ENCODE peak calls at places on chromosomes 12 and 14, in seven cellular contexts. R, V, Y, U, E, L and N are unnamed samples.

GRCh38 chr12:130981947-130982346 is 28.2 kb downstream of the ADGRD1 start:
- DNase-seq in R (no peak), V (no peak), Y (no peak), U (no peak), E (no peak), L (no peak), N (no peak)

GRCh38 chr14:33564774-33565630 is 385.9 kb downstream of the EGLN3 start:
- DNase-seq in R (peak), V (no peak), Y (no peak), U (peak), E (no peak), L (peak), N (peak)

GRCh38 chr12:26010293-26010821 is 51.9 kb downstream of the RASSF8 start:
- DNase-seq in R (no peak), V (no peak), Y (no peak), U (no peak), E (no peak), L (peak), N (no peak)

GRCh38 chr14:60862283-60862682 is 118.6 kb downstream of the TRMT5 start:
- DNase-seq in R (peak), V (no peak), Y (peak), U (no peak), E (no peak), L (peak), N (no peak)

GRCh38 chr12:50211392-50212070 is 44.4 kb upstream of the CERS5 start:
- DNase-seq in R (no peak), V (no peak), Y (no peak), U (no peak), E (no peak), L (peak), N (no peak)

GRCh38 chr12:51386361-51386760 is 4.8 kb downstream of the GALNT6 start:
- DNase-seq in R (no peak), V (no peak), Y (no peak), U (no peak), E (no peak), L (no peak), N (no peak)

GRCh38 chr14:104893435-104894207 is 28.6 kb downstream of the CEP170B start:
- DNase-seq in R (no peak), V (no peak), Y (no peak), U (no peak), E (peak), L (no peak), N (no peak)

GRCh38 chr12:119710941-119711551 is 43.1 kb downstream of the PRKAB1 start:
- DNase-seq in R (no peak), V (no peak), Y (no peak), U (no peak), E (peak), L (no peak), N (no peak)

GRCh38 chr12:54592316-54592715 is 3.9 kb upstream of the PPP1R1A start:
- DNase-seq in R (no peak), V (no peak), Y (no peak), U (peak), E (no peak), L (peak), N (no peak)

GRCh38 chr14:87992349-87992719 is 648 bp downstream of the GALC start:
- DNase-seq in R (no peak), V (no peak), Y (no peak), U (no peak), E (no peak), L (peak), N (peak)

GRCh38 chr12:51941011-51941561 is 10.4 kb upstream of the ACVR1B start:
- DNase-seq in R (peak), V (no peak), Y (no peak), U (peak), E (no peak), L (peak), N (no peak)

GRCh38 chr12:16685107-16685506 is 79.1 kb upstream of the LMO3 start:
- DNase-seq in R (no peak), V (no peak), Y (no peak), U (no peak), E (no peak), L (peak), N (no peak)

GRCh38 chr14:24271834-24272263 is 452 bp upstream of the RABGGTA start:
- DNase-seq in R (no peak), V (no peak), Y (no peak), U (no peak), E (no peak), L (no peak), N (no peak)

GRCh38 chr12:41333988-41334387 is 145.9 kb downstream of the PDZRN4 start:
- DNase-seq in R (no peak), V (no peak), Y (no peak), U (no peak), E (no peak), L (no peak), N (no peak)

GRCh38 chr12:121753844-121754264 is 39.6 kb downstream of the RHOF start:
- DNase-seq in R (no peak), V (no peak), Y (peak), U (no peak), E (peak), L (no peak), N (no peak)

GRCh38 chr12:76031081-76031413 is 529 bp downstream of the PHLDA1 start:
- DNase-seq in R (no peak), V (no peak), Y (no peak), U (no peak), E (no peak), L (no peak), N (no peak)

GRCh38 chr14:64439141-64439540 is 26.2 kb upstream of the AKAP5 start:
- DNase-seq in R (no peak), V (no peak), Y (no peak), U (no peak), E (no peak), L (no peak), N (no peak)

GRCh38 chr12:9064201-9064814 is 51.4 kb downstream of the A2M start:
- DNase-seq in R (no peak), V (no peak), Y (peak), U (no peak), E (peak), L (peak), N (peak)

GRCh38 chr12:120356567-120357030 is 12.4 kb downstream of the MSI1 start:
- DNase-seq in R (peak), V (peak), Y (peak), U (peak), E (peak), L (peak), N (peak)

GRCh38 chr14:74548881-74549280 is 55.3 kb downstream of the ISCA2 start:
- DNase-seq in R (no peak), V (no peak), Y (peak), U (no peak), E (no peak), L (peak), N (no peak)

GRCh38 chr14:32134448-32135070 is 57.5 kb downstream of the ARHGAP5 start:
- DNase-seq in R (no peak), V (no peak), Y (no peak), U (peak), E (no peak), L (peak), N (no peak)

GRCh38 chr12:2753536-2753935 is 41.2 kb upstream of the FKBP4 start:
- DNase-seq in R (no peak), V (no peak), Y (no peak), U (no peak), E (no peak), L (no peak), N (no peak)

GRCh38 chr12:113766880-113767878 is 198.9 kb downstream of the RBM19 start:
- DNase-seq in R (peak), V (peak), Y (no peak), U (peak), E (no peak), L (peak), N (no peak)

GRCh38 chr14:92486881-92487280 is 26.7 kb upstream of the RIN3 start:
- DNase-seq in R (no peak), V (no peak), Y (no peak), U (peak), E (no peak), L (peak), N (no peak)

GRCh38 chr14:67313153-67313552 is 46.5 kb downstream of the ATP6V1D start:
- DNase-seq in R (no peak), V (no peak), Y (no peak), U (no peak), E (no peak), L (no peak), N (no peak)

GRCh38 chr12:23950775-23951391 is 1.4 kb upstream of the SOX5 start:
- DNase-seq in R (no peak), V (no peak), Y (no peak), U (no peak), E (no peak), L (peak), N (no peak)

GRCh38 chr14:45610303-45610702 is 357.3 kb upstream of the MIS18BP1 start:
- DNase-seq in R (no peak), V (no peak), Y (no peak), U (no peak), E (no peak), L (peak), N (no peak)

GRCh38 chr12:24617471-24617870 is 331.4 kb downstream of the BCAT1 start:
- DNase-seq in R (peak), V (no peak), Y (no peak), U (peak), E (no peak), L (peak), N (no peak)

GRCh38 chr14:105384605-105385321 is 13.6 kb upstream of the TEX22 start:
- DNase-seq in R (no peak), V (no peak), Y (no peak), U (no peak), E (no peak), L (no peak), N (no peak)

GRCh38 chr12:62446741-62447452 is 19.7 kb upstream of the MON2 start:
- DNase-seq in R (no peak), V (no peak), Y (no peak), U (no peak), E (no peak), L (no peak), N (no peak)

GRCh38 chr12:13203028-13203922 is 6.7 kb downstream of the EMP1 start:
- DNase-seq in R (no peak), V (no peak), Y (peak), U (no peak), E (peak), L (peak), N (peak)

GRCh38 chr12:72270246-72270645 is 1.9 kb upstream of the TRHDE start:
- DNase-seq in R (no peak), V (no peak), Y (no peak), U (no peak), E (no peak), L (no peak), N (no peak)

GRCh38 chr12:128076188-128076587 is 190.8 kb upstream of the TMEM132C start:
- DNase-seq in R (peak), V (no peak), Y (no peak), U (peak), E (no peak), L (peak), N (no peak)

DNA sequence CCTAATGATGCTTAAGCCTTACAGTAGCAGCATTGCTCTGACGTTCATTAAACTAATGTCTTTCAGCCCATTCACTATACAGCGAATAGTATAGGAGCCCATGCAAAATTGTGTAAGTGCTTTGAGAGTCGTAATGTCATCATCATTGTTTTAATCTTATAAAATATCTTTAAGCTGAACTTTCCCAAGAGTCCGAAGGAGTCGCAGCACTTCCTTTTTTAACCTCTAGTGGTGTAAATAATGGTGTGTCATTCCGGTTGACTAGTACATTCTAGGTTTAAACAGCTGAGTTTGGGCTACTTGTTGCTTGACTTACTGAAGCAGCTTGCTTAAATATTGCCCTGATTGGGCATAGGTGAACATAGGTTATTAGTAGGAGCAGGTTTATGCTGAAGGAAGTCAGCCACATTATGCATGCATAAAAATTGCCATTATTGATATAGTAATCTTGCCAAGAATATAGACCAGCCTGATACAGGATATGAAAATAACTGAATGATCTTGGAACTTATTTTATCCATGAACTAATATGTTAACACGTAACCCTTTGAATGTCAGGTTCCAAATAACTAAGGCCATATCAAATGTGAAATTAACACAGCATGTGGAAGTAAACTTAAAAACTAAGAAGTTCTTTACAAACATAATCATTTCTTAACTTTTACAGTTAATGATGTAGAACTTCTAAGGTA is 2.6 kb downstream of the WNK1 start:
- DNase-seq in R (no peak), V (no peak), Y (no peak), U (no peak), E (no peak), L (peak), N (peak)
- TF ChIP-seq CTCF in R (peak), V (peak), Y (no peak), U (peak), E (peak), L (peak), N (peak)

GRCh38 chr12:81257952-81258551 is 180.2 kb downstream of the ACSS3 start:
- DNase-seq in R (no peak), V (peak), Y (no peak), U (peak), E (no peak), L (peak), N (no peak)
- TF ChIP-seq CTCF in R (peak), V (peak), Y (peak), U (peak), E (peak), L (peak), N (peak)

DNA sequence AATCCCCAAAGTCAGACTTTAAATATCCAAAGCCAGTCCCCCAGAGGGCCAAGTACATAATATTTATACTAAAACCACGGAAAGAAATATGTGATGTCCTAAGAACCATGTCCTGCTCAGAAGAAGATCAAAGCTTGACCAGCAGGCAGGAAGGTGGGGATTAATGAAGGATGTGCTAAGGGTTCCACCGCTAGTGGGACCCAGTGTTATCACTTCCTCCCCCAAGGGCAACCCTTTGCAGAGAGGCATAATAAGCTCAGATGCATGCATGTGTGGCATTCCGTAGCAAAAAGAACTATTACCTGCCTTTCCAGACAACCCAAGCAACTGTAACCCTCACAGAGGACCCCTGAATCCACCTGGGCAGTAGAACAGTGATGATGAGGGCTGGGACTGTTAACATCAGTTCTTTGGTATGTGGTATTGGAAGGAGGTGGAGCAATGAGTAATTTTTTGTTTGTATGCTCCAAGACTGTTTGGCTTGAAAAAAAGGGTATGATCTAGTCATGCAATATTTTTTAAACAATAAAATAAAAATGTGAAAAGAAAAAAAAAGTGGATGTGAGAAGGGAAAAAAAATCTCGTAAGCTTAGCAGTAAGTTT is 71.7 kb upstream of the ETV6 start:
- DNase-seq in R (no peak), V (no peak), Y (no peak), U (no peak), E (no peak), L (peak), N (no peak)
- TF ChIP-seq CTCF in R (no peak), V (no peak), Y (no peak), U (no peak), E (no peak), L (no peak), N (peak)

DNA sequence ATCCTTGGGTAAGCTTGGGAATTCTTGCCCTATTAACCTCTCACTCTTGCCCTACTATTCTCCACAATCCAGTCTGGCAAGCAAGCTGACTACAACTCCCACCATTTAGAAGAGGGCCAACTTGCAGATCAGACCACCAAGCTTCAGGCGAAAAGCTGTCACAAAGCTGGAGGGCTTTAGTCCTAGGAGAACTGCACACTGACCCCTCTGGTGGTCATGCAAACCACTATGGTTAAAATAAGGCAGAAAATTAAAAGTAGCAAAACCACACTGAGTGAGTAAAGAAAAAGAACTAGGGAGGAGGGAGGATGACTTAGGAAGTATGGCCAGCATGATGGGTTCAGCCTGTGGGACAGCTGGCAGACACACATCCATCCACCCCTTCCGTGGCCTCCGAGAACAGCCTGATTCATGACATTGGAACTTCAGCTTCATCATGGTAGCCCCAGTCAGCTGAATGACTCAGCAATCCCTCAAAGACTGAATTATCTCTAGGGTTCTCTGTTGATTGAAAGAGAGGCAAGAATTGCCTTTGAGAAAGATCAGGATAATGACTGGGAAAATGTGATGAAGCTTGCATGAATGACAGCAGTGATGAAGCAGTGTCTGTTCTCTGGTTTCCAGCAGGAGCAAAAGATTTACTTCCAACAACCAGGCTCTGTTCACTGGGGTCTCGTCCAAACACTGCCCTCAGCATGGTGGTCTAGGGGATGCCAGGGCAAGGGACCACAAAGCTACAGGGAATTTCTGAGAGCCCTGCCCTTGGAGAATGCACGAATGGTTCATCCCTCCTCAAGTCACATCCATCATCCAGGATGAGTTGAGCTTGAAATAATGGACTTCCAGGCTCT is 24.4 kb downstream of the PITPNM2 start:
- DNase-seq in R (no peak), V (peak), Y (peak), U (peak), E (no peak), L (peak), N (no peak)
- TF ChIP-seq CTCF in R (peak), V (peak), Y (no peak), U (peak), E (no peak), L (peak), N (no peak)